ENCODE peak calls at places on chromosomes 6 and 20, in four cellular contexts. R is K562, J is SK-N-SH, G is GM12878. S is an unnamed sample.

GRCh38 chr6:125983246-125983945 is 2.9 kb upstream of the TRMT11 start:
- DNase-seq in R (no peak), J (no peak), G (no peak), S (no peak)

GRCh38 chr6:147930743-147931142 is 411.9 kb upstream of the SASH1 start:
- DNase-seq in R (no peak), J (no peak), G (no peak), S (no peak)

GRCh38 chr6:92864966-92865555 is 554.3 kb downstream of the EPHA7 start:
- DNase-seq in R (no peak), J (no peak), G (no peak), S (no peak)

GRCh38 chr6:159999240-159999671 is 30.4 kb downstream of the IGF2R start:
- DNase-seq in R (peak), J (no peak), G (no peak), S (no peak)

GRCh38 chr6:156282087-156282486 is 495.1 kb upstream of the ARID1B start:
- DNase-seq in R (no peak), J (no peak), G (no peak), S (no peak)

GRCh38 chr6:57141451-57142177 is 30.5 kb upstream of the BAG2 start:
- DNase-seq in R (no peak), J (no peak), G (no peak), S (no peak)

GRCh38 chr20:64053841-64054661 is 4.6 kb upstream of the SOX18 start:
- DNase-seq in R (peak), J (peak), G (no peak), S (no peak)

GRCh38 chr6:36679043-36679821 is 718 bp downstream of the CDKN1A start:
- DNase-seq in R (no peak), J (peak), G (no peak), S (no peak)

GRCh38 chr6:30063315-30063714 is 2.2 kb downstream of the POLR1H start:
- DNase-seq in R (no peak), J (no peak), G (no peak), S (no peak)

GRCh38 chr20:45445805-45446562 is 23.6 kb upstream of the WFDC2 start:
- DNase-seq in R (peak), J (peak), G (no peak), S (peak)

GRCh38 chr20:60512436-60512835 is 554.2 kb downstream of the CDH26 start:
- DNase-seq in R (no peak), J (no peak), G (no peak), S (peak)

GRCh38 chr6:43575772-43576551 is at the start of the genes POLH and XPO5:
- DNase-seq in R (peak), J (peak), G (peak), S (peak)

GRCh38 chr20:35306931-35307517 is 14.8 kb upstream of the FAM83C start:
- DNase-seq in R (peak), J (peak), G (no peak), S (peak)

GRCh38 chr6:108242259-108242658 is 18.6 kb downstream of the SNX3 start:
- DNase-seq in R (no peak), J (no peak), G (no peak), S (no peak)

GRCh38 chr20:59027746-59028320 is 4.3 kb downstream of the ATP5F1E start:
- DNase-seq in R (no peak), J (no peak), G (no peak), S (no peak)

GRCh38 chr6:35427851-35428321 is 24.3 kb upstream of the FANCE start:
- DNase-seq in R (no peak), J (no peak), G (no peak), S (no peak)

GRCh38 chr6:154754152-154754551 is 20.9 kb downstream of the SCAF8 start:
- DNase-seq in R (no peak), J (no peak), G (no peak), S (no peak)

DNA sequence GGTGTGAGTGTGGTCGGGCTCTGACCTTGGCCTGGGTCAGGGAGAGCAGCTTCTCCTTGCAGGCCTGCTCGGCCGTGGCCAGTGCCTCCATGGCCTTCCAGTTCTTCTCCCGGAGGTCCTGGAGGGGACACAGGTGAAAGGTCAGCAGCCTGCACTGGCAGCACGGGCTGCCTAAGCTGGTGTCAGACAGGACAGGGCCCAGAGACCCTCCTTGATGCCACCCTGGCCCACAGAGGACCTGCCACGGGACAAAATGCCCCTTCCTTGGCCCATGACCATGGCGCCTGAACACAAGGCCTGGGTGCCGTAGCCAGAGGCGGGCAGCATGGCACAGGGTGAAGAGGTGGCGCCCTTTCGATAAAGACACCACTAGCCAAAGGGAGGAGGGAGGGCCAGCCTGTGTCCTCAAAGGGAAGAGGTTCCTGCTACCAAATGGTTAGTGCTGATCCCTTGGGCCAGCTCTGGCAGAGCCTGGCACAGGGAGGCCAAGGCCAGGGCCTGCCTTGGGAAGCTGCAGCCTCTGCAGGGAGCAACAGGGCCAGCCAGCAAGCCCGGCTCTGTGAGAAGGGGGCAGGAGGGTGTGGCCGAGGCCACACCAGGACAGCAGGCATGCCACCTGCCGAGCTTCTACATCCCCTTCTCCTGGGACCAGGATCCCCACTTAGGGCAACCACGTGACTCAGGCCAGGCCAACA is 54.8 kb downstream of the DSTN start:
- DNase-seq in R (no peak), J (peak), G (no peak), S (no peak)
- TF ChIP-seq NRF1 in R (no peak), J (no peak), G (no peak), S (no peak)

GRCh38 chr6:161215193-161215592 is 58.7 kb downstream of the AGPAT4 start:
- DNase-seq in R (peak), J (no peak), G (no peak), S (no peak)
- TF ChIP-seq NRF1 in R (no peak), J (no peak), G (no peak), S (no peak)

DNA sequence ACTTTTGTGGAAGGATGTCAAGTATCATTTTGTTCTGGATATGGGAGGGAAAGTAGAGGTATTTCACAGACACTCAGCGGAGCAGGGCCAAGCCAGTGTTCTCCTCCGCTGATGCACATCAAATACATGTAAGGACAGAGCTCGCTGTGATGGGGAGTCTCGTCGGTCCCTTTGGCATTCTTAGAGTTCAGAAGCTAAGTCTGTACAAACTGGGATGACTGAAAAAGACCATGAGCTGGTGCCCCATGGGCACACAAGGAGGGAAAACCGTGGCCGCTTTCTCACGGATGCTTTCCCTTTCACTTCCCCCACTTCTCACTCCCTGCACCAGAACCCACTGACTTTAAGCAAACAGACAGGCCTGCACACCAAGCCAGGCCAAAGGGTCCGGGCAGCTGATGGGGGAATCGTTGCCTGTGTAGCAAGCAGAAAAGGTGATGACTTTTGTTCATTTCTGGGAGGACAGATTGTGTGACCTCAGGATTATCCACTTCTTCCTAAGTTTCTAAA is 27.7 kb upstream of the MPC1 start:
- DNase-seq in R (no peak), J (no peak), G (peak), S (no peak)
- TF ChIP-seq NRF1 in R (no peak), J (no peak), G (no peak), S (no peak)

DNA sequence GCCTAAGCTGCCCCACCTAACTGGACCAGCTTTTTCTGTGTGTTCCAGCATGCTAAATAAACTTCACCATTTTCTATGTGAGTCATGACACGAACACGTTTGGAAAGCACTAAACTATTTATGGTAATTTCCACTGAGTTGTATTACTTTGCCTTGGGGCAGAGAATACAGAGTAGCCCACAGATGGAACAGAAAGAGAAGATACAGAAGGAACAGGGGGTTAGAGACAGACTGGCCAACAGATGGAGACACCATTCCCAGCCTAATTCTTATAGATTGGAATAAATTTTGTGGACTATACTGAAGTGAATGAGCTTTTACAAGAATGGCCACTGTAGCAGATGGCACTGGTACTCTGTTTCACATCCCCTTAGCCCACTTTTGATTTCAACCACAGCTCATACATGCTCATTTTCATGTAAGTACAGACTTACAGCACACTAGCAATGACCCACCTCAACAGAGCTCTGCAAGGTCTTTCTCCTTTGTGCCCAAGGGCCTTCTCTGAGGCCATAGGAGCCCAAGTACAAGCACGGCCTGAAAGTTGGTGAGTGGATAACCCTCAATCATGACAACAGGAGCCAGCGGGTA is 13.1 kb upstream of the NT5DC1 start:
- DNase-seq in R (no peak), J (no peak), G (peak), S (no peak)
- TF ChIP-seq NRF1 in R (no peak), J (no peak), G (no peak), S (no peak)

DNA sequence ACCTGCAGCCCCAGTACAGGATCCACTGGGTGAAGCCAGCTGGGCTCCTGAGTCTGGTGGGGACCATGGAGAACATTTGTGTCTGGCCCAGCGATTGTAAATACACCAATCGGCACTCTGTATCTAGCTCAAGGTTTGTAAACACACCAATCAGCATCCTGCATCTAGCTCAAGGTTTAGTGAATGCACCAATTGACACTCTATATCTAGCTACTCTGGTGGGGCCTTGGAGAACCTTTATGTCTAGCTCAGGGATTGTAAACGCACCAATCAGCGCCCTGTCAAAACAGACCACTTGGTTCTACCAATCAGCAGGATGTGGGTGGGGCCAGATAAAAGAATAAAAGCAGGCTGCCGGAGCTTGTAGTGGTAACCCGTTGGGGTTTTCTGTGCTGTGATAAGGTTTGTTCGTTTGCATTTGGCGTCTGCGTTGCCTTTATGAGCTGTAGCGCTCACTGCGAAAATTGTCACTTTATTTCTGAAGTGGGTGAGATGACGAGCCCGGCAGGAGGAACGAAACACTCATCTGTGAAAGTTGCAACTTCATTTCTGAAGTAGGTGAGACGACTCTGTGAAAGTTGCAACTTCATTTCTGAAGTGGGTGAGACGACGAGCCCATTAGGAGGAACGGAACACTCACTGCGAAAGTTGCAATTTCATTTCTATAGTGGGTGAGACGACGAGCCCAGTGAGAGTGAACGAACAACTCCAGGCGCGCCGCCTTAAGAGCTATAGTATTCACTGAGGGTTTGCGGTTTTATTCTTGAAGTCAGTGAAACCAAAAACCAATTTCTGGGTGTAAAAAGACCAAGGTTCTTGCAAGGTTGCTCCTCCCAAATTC is 31.1 kb downstream of the SERPINB6 start:
- DNase-seq in R (no peak), J (no peak), G (peak), S (no peak)
- TF ChIP-seq NRF1 in R (no peak), J (no peak), G (no peak), S (no peak)

GRCh38 chr20:57374931-57375651 is 16.1 kb upstream of the RBM38 start:
- DNase-seq in R (no peak), J (no peak), G (no peak), S (no peak)
- TF ChIP-seq NRF1 in R (no peak), J (no peak), G (no peak), S (no peak)

GRCh38 chr20:1330075-1330830 is 1.3 kb upstream of the SDCBP2 start:
- DNase-seq in R (no peak), J (peak), G (peak), S (peak)
- TF ChIP-seq NRF1 in R (no peak), J (no peak), G (no peak), S (no peak)

GRCh38 chr20:46937140-46937523 is 42.5 kb downstream of the EYA2 start:
- DNase-seq in R (no peak), J (no peak), G (no peak), S (no peak)
- TF ChIP-seq NRF1 in R (no peak), J (no peak), G (no peak), S (no peak)